ENCODE peak calls at places on chromosomes 1 and 21, in eight cellular contexts. V is aorta; T is tibial artery; J is endodermal cell; S is DND-41; H is left lung; R is ovary; U is CD8-positive, alpha-beta memory T cell. F is an unnamed sample. For H3K4me1 and H3K9me3, the result is how much of the 10 kb centered on the place peaks cover.

GRCh38 chr1:111286912-111287311 is 3.7 kb upstream of the CHIA start:
- DNase-seq in J (no peak), T (no peak), S (no peak), U (no peak), R (no peak), H (no peak), V (no peak), F (no peak)

GRCh38 chr1:114214016-114214415 is 60.3 kb upstream of the SYT6 start:
- DNase-seq in T (no peak), S (no peak), H (no peak), U (no peak), R (no peak), V (no peak), J (no peak), F (no peak)

GRCh38 chr1:223654083-223654482 is 11.4 kb downstream of the CAPN8 start:
- DNase-seq in J (no peak), S (no peak), V (no peak), H (no peak), U (no peak), R (no peak), T (no peak), F (no peak)

GRCh38 chr1:206649261-206649660 is 13.9 kb downstream of the DYRK3 start:
- DNase-seq in T (no peak), V (no peak), H (no peak), S (no peak), U (no peak), J (no peak), R (no peak), F (no peak)

GRCh38 chr1:209387271-209387968 is 196.1 kb upstream of the CAMK1G start:
- DNase-seq in U (no peak), R (no peak), T (no peak), S (no peak), V (no peak), H (no peak), J (no peak), F (no peak)

GRCh38 chr1:42736152-42736551 is 3.9 kb downstream of the CLDN19 start:
- DNase-seq in R (no peak), U (no peak), T (no peak), V (no peak), H (no peak), J (peak), S (no peak), F (no peak)

GRCh38 chr21:31248598-31248997 is 95.5 kb downstream of the TIAM1 start:
- DNase-seq in R (no peak), U (no peak), S (no peak), J (no peak), V (no peak), H (no peak), T (no peak), F (no peak)

GRCh38 chr1:208980590-208980989 is 602.9 kb upstream of the CAMK1G start:
- DNase-seq in R (no peak), J (no peak), H (no peak), S (no peak), V (no peak), T (no peak), U (no peak), F (no peak)

GRCh38 chr1:151693057-151693651 is 23.4 kb downstream of the CELF3 start:
- DNase-seq in V (no peak), U (no peak), H (no peak), J (no peak), S (no peak), R (no peak), T (no peak), F (peak)

GRCh38 chr1:57440096-57440495 is 16.2 kb upstream of the DAB1 start:
- DNase-seq in R (no peak), V (no peak), J (peak), T (no peak), H (no peak), U (no peak), S (no peak), F (no peak)

GRCh38 chr1:27873671-27874384 is 1.5 kb downstream of the THEMIS2 start:
- DNase-seq in J (no peak), T (no peak), V (no peak), S (no peak), H (peak), R (no peak), U (no peak), F (no peak)

GRCh38 chr1:89635825-89636815 is 3.2 kb downstream of the LRRC8C start:
- DNase-seq in T (no peak), H (no peak), U (no peak), S (no peak), R (no peak), V (no peak), J (no peak), F (no peak)

GRCh38 chr1:31785947-31786290 is 21.8 kb upstream of the ADGRB2 start:
- DNase-seq in V (peak), J (peak), T (no peak), S (no peak), R (no peak), H (peak), U (no peak), F (no peak)

GRCh38 chr1:185008746-185009360 is 34.5 kb upstream of the NIBAN1 start:
- DNase-seq in H (no peak), T (no peak), V (no peak), S (no peak), J (no peak), R (no peak), U (no peak), F (no peak)

GRCh38 chr1:198681831-198682756 is 43.3 kb downstream of the PTPRC start:
- DNase-seq in J (no peak), T (peak), U (peak), R (no peak), V (peak), S (peak), H (peak), F (no peak)

GRCh38 chr1:64984106-64984505 is 17.8 kb upstream of the JAK1 start:
- DNase-seq in J (no peak), H (no peak), U (no peak), T (no peak), V (no peak), R (no peak), S (no peak), F (no peak)

GRCh38 chr1:179302076-179302475 is 8.5 kb downstream of the SOAT1 start:
- DNase-seq in V (no peak), J (no peak), U (no peak), H (no peak), S (no peak), T (no peak), R (no peak), F (no peak)

GRCh38 chr1:12457771-12458170 is 160.2 kb downstream of the DHRS3 start:
- DNase-seq in V (no peak), S (no peak), R (no peak), U (no peak), T (peak), J (no peak), H (no peak), F (no peak)

GRCh38 chr21:43340491-43341348 is 86.2 kb downstream of the SIK1 start:
- DNase-seq in U (no peak), R (no peak), H (no peak), T (no peak), S (no peak), V (no peak), J (peak), F (no peak)

GRCh38 chr1:37399205-37399604 is 75.2 kb upstream of the ZC3H12A start:
- DNase-seq in U (no peak), V (no peak), J (no peak), H (no peak), T (no peak), S (no peak), R (no peak), F (no peak)

GRCh38 chr1:31531177-31532000 is 44.9 kb upstream of the TINAGL1 start:
- DNase-seq in S (no peak), T (no peak), V (no peak), H (no peak), J (no peak), R (no peak), U (no peak), F (no peak)

GRCh38 chr1:175317309-175317708 is 124.7 kb upstream of the KIAA0040 start:
- DNase-seq in R (no peak), U (peak), T (no peak), J (peak), V (no peak), S (peak), H (no peak), F (no peak)

GRCh38 chr1:66312316-66312715 is 221.6 kb upstream of the SGIP1 start:
- DNase-seq in U (no peak), V (no peak), J (no peak), H (no peak), S (no peak), R (no peak), T (no peak), F (no peak)

GRCh38 chr1:187051618-187052232 is 223.0 kb downstream of the PLA2G4A start:
- DNase-seq in T (no peak), H (no peak), S (peak), R (no peak), J (peak), U (no peak), V (no peak), F (no peak)

GRCh38 chr1:48092401-48092800 is 95.2 kb upstream of the TRABD2B start:
- DNase-seq in T (no peak), U (no peak), H (no peak), S (no peak), J (peak), V (no peak), R (no peak), F (no peak)

GRCh38 chr1:39625462-39626273 is 13.8 kb downstream of the HEYL start:
- DNase-seq in V (peak), R (peak), T (peak), J (no peak), H (peak), U (no peak), S (no peak), F (peak)

GRCh38 chr1:206739411-206740076 is 31.0 kb upstream of the IL19 start:
- DNase-seq in U (no peak), J (no peak), R (no peak), S (no peak), V (peak), T (no peak), H (no peak), F (no peak)

GRCh38 chr1:42168397-42168682 is 3.8 kb upstream of the GUCA2A start:
- DNase-seq in R (no peak), V (no peak), T (no peak), S (no peak), U (no peak), H (no peak), J (no peak), F (no peak)

GRCh38 chr1:24769656-24770651 is 24.7 kb downstream of the CLIC4 start:
- DNase-seq in R (no peak), V (no peak), T (no peak), S (no peak), H (no peak), U (no peak), J (no peak), F (no peak)

GRCh38 chr1:153818876-153819275 is 43.7 kb downstream of the SLC27A3 start:
- DNase-seq in T (no peak), J (no peak), V (no peak), H (no peak), U (no peak), S (no peak), R (no peak), F (no peak)

GRCh38 chr1:85406887-85407593 is 57.9 kb downstream of the DDAH1 start:
- DNase-seq in U (no peak), S (no peak), R (peak), J (no peak), V (peak), H (no peak), T (peak), F (peak)

GRCh38 chr1:81512242-81512641 is 288.5 kb upstream of the ADGRL2 start:
- DNase-seq in U (no peak), T (no peak), R (no peak), V (no peak), S (no peak), H (no peak), J (no peak), F (no peak)

GRCh38 chr1:197130677-197131304 is 15.7 kb downstream of the ASPM start:
- DNase-seq in J (no peak), V (no peak), R (no peak), U (no peak), S (no peak), H (no peak), T (no peak), F (no peak)

GRCh38 chr1:167611983-167612382 is 18.0 kb upstream of the RCSD1 start:
- DNase-seq in J (no peak), S (no peak), R (no peak), H (no peak), T (no peak), U (no peak), V (no peak), F (no peak)

GRCh38 chr1:89780721-89781120 is 40.1 kb upstream of the LRRC8D start:
- DNase-seq in V (no peak), R (no peak), T (no peak), J (no peak), U (no peak), H (no peak), S (no peak), F (no peak)

GRCh38 chr1:231165371-231165770 is 3.5 kb downstream of the TRIM67 start:
- DNase-seq in T (no peak), R (no peak), S (no peak), H (no peak), J (no peak), U (no peak), V (no peak), F (no peak)

GRCh38 chr1:80846966-80847365 is 953.8 kb upstream of the ADGRL2 start:
- DNase-seq in U (no peak), T (no peak), V (no peak), H (no peak), R (no peak), J (no peak), S (no peak), F (no peak)

GRCh38 chr1:62621907-62622306 is 24.6 kb downstream of the ANGPTL3 start:
- DNase-seq in J (no peak), T (peak), H (peak), U (no peak), S (no peak), V (no peak), R (no peak), F (no peak)

GRCh38 chr1:57599233-57599994 is 175.6 kb upstream of the DAB1 start:
- DNase-seq in H (no peak), S (no peak), R (no peak), J (peak), T (no peak), V (peak), U (no peak), F (no peak)

GRCh38 chr1:44035726-44036408 is 4.6 kb upstream of the SLC6A9 start:
- DNase-seq in U (no peak), J (peak), S (no peak), V (peak), T (no peak), H (no peak), R (peak), F (no peak)
- H3K4me1 ChIP-seq in U (under half), J (under half), S (under half), V (under half), T (under half), H (under half), R (under half), F (under half)

GRCh38 chr1:73576084-73576483 is 621.9 kb downstream of the LRRIQ3 start:
- DNase-seq in R (no peak), V (no peak), U (no peak), T (no peak), S (no peak), H (no peak), J (no peak), F (no peak)
- H3K9me3 ChIP-seq in R (under half), V (under half), U (under half), T (under half), S (under half), H (under half), J (under half), F (under half)

DNA sequence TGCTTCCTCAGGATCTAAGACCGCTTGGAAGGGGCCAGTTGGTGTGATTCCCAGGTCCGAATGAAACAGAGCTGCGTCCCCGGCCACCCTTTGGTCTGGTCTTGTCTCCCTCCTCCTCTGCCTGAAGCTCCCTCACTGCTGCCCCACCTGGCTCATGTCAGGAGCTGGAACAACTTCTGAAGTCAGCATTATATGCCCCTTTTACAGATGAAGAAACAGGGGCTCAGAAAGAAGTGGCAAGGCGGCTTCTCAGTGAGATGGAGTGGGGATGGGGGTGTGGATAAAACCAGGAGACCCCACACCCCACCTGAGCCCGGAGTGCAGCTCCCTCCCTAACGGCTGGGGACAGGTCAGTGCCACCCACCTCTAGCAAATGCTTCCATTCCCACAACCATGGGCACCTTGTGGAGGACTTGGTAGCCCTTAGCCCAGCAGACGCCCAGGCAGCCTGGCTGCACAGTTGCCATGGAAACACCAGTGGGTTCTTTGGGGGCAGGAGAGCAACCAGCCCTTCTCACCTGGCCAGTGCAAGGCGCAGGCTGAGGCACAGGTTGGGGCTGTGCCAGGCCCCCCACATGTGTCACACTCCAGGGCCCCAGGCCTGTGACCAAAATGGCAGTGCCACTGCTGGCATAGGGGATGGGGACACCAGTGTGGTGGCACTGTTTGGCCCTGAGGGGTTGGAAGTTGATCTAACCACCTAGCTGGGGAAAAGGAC is 31.9 kb upstream of the ECE1 start:
- DNase-seq in S (no peak), T (no peak), R (no peak), J (peak), V (no peak), U (no peak), H (no peak), F (peak)
- H3K4me1 ChIP-seq in S (under half), T (half or more), R (half or more), J (half or more), V (under half), U (half or more), H (half or more), F (half or more)

GRCh38 chr1:118989006-118989736 is 1.0 kb upstream of the TBX15 start:
- DNase-seq in H (no peak), T (peak), S (no peak), U (no peak), J (peak), V (no peak), R (no peak), F (no peak)

GRCh38 chr1:118988186-118989005 is at the start of gene TBX15:
- DNase-seq in R (no peak), V (no peak), T (peak), J (peak), U (no peak), H (no peak), S (no peak), F (no peak)

GRCh38 chr1:118986291-118986838 is 1.8 kb downstream of the TBX15 start:
- DNase-seq in V (no peak), U (no peak), R (no peak), H (no peak), T (no peak), J (peak), S (no peak), F (no peak)

GRCh38 chr1:118986839-118987430 is 1.2 kb downstream of the TBX15 start:
- DNase-seq in H (no peak), T (no peak), J (no peak), R (no peak), V (no peak), U (no peak), S (no peak), F (no peak)

DNA sequence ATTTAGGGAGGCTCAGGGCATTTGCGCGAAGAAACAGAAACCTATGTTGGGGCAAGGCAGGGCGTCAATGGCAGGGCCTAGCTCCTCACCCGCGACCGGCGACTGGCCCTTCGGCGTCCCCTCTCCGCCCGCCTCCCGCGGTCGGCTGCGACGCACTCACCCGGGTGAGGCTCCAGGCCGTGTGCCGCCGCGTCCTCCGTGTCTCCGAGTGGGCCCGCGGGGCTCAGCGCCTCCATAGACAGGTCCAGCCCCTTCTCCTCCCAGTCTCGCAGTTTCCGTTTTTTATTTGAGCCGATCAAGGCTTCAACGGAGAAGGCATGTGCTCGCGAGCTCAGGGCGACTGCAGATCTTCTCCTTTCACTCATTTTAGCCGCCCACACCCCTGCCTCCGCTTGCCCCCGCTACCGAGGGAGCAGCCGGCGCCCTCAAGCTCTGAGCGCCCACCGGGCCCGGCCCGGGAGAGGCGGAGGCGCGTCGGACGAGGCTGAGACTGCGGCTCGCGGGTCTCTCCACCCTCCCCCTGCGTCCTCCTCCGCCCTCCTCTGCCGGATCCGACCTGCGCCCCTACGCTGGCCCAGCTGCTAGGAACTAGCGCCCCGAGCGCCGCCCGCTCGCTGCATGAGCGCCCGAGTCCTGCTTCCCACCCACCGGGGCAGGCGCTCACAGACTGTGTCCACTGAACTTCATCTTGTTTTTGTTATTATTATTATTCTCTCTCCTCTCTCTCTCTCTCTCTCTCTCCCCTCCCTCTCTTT is 535 bp downstream of the TBX15 start:
- DNase-seq in H (no peak), U (no peak), J (peak), S (no peak), R (no peak), T (peak), V (no peak), F (no peak)
- H3K9me3 ChIP-seq in H (under half), U (under half), J (under half), S (under half), R (under half), T (under half), V (under half), F (under half)

F was measured in thyroid gland.